ENCODE peak calls at places on chromosomes 4 and X, in six cellular contexts. F is mesothelial cell of epicardium, K is stomach, S is NB4, D is endothelial cell, G is spleen. H is an unnamed sample.
A peak's percentile ranks its signal among the peaks of the same experiment; 100 is the strongest.

GRCh38 chr4:31467781-31468180 is 747.6 kb downstream of the PCDH7 start:
- DNase-seq in F (no peak), K (no peak), D (no peak), S (no peak), G (no peak), H (no peak)

GRCh38 chr4:152628128-152628527 is 51.7 kb downstream of the TMEM154 start:
- DNase-seq in K (no peak), G (no peak), D (no peak), F (no peak), S (no peak), H (no peak)

GRCh38 chr4:119016636-119017035 is 119.0 kb upstream of the MYOZ2 start:
- DNase-seq in K (no peak), S (no peak), F (no peak), D (no peak), G (no peak), H (no peak)

GRCh38 chrX:21959362-21960051 is 19.0 kb downstream of the SMS start:
- DNase-seq in F (no peak), S (peak; percentile 50), G (no peak), K (no peak), D (no peak), H (no peak)

GRCh38 chrX:74536142-74537010 is 78.0 kb downstream of the RLIM start:
- DNase-seq in F (peak; percentile 65), G (peak; percentile 88), D (peak; percentile 77), S (peak; percentile 85), K (peak; percentile 64), H (peak; percentile 77)

GRCh38 chr4:13706716-13707115 is 79.2 kb upstream of the BOD1L1 start:
- DNase-seq in D (no peak), S (no peak), G (no peak), K (no peak), F (no peak), H (no peak)

GRCh38 chrX:154373340-154374306 is 811 bp downstream of the FLNA start:
- DNase-seq in F (peak; percentile 72), K (peak; percentile 67), S (peak; percentile 61), D (peak; percentile 61), G (no peak), H (no peak)

GRCh38 chr4:55409468-55410171 is 13.9 kb downstream of the TMEM165 start:
- DNase-seq in S (peak; percentile 94), D (no peak), G (no peak), F (no peak), K (no peak), H (no peak)

GRCh38 chrX:15790766-15791380 is 589 bp downstream of the ZRSR2 start:
- DNase-seq in D (no peak), G (no peak), S (peak; percentile 45), K (peak; percentile 26), F (no peak), H (no peak)

GRCh38 chrX:139126493-139126892 is 404.0 kb upstream of the F9 start:
- DNase-seq in G (no peak), K (peak; percentile 57), F (no peak), D (peak; percentile 36), S (peak; percentile 49), H (no peak)
- TF ChIP-seq CTCF in G (no peak), K (no peak), F (peak; percentile 35), D (peak; percentile 43), S (peak; percentile 48), H (peak; percentile 71)

GRCh38 chrX:106874075-106874474 is 29.1 kb downstream of the RIPPLY1 start:
- DNase-seq in K (no peak), G (no peak), D (no peak), F (no peak), S (peak; percentile 33), H (no peak)
- TF ChIP-seq CTCF in K (peak; percentile 49), G (peak; percentile 40), D (peak; percentile 69), F (peak; percentile 73), S (no peak), H (peak; percentile 79)

GRCh38 chr4:18171896-18172295 is 150.3 kb upstream of the LCORL start:
- DNase-seq in S (no peak), F (no peak), G (no peak), K (no peak), D (no peak), H (no peak)
- TF ChIP-seq CTCF in S (no peak), F (no peak), G (no peak), K (no peak), D (no peak), H (no peak)

DNA sequence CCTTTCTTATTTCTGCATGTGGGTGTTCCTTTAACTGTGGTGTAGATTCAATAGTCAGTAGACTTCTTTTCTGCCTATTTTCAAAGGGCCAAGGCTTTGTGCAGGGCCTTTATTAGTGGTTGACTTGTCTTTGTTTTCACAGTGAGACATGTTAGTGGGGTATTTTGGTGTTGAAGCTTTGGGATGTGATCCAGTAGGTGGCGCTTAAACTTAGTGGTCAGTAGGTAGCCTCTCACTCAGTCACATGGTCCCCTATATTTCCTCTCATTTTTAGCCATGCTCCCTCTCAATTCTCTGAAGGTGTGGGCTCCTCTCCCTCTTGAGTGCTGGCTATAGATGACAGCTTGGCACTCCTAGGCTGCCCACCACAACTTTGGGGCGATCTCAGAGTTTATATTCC is 23.4 kb upstream of the SLC10A7 start:
- DNase-seq in F (no peak), S (peak; percentile 43), K (no peak), G (no peak), D (peak; percentile 14), H (no peak)
- TF ChIP-seq CTCF in F (no peak), S (peak; percentile 56), K (no peak), G (no peak), D (no peak), H (peak; percentile 47)

DNA sequence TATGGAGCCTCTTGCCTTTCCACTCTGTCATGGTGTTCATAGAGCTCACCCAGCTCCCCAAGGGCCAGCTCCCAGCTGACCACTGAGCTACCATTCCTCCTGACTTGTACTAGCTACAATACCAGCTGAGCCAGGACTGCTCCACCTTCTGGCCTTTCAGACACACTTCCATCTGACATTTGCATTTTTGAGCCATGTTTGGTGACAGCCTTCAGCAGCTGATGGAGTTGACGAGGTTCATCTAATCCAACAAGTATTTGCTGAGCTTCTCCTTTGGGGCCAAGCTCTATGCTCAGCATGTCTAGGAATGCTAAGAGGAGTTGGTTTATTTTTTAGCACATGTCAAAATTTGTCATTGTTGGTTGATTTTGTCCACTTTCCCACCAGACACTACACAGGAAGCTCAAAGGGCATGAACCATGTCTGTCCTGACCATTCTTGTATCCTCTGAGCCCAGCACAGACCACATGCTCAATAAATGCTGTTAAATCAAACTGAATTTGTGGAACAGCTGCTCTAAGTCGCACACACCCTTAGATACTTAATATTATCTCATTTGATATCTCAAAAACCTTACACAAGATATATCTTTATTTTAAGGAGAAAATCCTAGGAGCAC is 142.6 kb upstream of the PPARGC1A start:
- DNase-seq in S (peak; percentile 39), D (no peak), F (no peak), K (peak; percentile 35), G (no peak), H (no peak)
- TF ChIP-seq CTCF in S (peak; percentile 37), D (peak; percentile 26), F (no peak), K (no peak), G (no peak), H (peak; percentile 45)

GRCh38 chrX:130268500-130269170 is at the start of gene ZNF280C:
- DNase-seq in S (peak; percentile 96), D (peak; percentile 74), G (peak; percentile 96), F (peak; percentile 75), K (peak; percentile 89), H (peak; percentile 89)
- TF ChIP-seq CTCF in S (peak; percentile 20), D (no peak), G (peak; percentile 36), F (no peak), K (no peak), H (peak; percentile 31)

GRCh38 chrX:116657071-116657470 is 194.3 kb upstream of the CT83 start:
- DNase-seq in G (no peak), K (no peak), D (no peak), S (no peak), F (no peak), H (no peak)
- TF ChIP-seq CTCF in G (no peak), K (no peak), D (no peak), S (no peak), F (no peak), H (peak; percentile 19)

GRCh38 chr4:186095406-186095805 is 9.1 kb upstream of the FAM149A start:
- DNase-seq in G (peak; percentile 52), D (no peak), F (no peak), S (no peak), K (no peak), H (no peak)
- TF ChIP-seq CTCF in G (no peak), D (no peak), F (no peak), S (no peak), K (no peak), H (no peak)

DNA sequence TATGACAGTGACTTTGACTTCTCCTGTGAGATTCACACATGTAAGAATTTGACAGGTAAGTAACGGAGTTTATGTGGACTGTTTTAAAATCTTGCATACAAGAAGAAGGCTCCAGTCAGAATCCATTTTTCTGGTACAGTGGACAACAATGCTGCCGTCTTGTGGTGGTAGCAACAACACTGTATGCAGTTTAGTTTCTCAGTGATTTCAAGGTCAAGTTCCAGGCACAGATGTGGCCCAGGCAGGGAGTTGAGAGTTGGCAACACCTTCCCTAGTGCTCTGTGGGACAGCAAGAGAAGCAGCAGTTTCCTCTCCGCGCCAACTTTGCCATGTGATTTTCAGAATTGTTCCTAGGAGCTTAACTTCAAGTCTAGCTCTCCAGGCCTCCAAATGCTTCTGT is 56.0 kb upstream of the STPG2 start:
- DNase-seq in S (no peak), G (no peak), K (no peak), F (no peak), D (no peak), H (no peak)
- TF ChIP-seq CTCF in S (no peak), G (no peak), K (no peak), F (no peak), D (no peak), H (no peak)

H was measured in type B pancreatic cell.